ENCODE peak calls at places on chromosomes 4 and X, in four cellular contexts. X, M, O and L are unnamed samples.

GRCh38 chrX:19343462-19344206 is at the start of gene PDHA1:
- DNase-seq in X (peak; percentile 81), M (peak; percentile 87), O (peak; percentile 90), L (peak; percentile 94)

GRCh38 chr4:147498031-147498700 is 17.3 kb downstream of the EDNRA start:
- DNase-seq in X (no peak), M (peak; percentile 88), O (no peak), L (no peak)

GRCh38 chrX:133726211-133726630 is 259.2 kb downstream of the GPC3 start:
- DNase-seq in X (peak; percentile 27), M (peak; percentile 73), O (no peak), L (no peak)

GRCh38 chr4:84483738-84484137 is 15.4 kb downstream of the NKX6-1 start:
- DNase-seq in X (no peak), M (no peak), O (no peak), L (no peak)

GRCh38 chrX:37783284-37783683 is 3.4 kb downstream of the CYBB start:
- DNase-seq in X (no peak), M (no peak), O (peak; percentile 34), L (no peak)

GRCh38 chrX:154748712-154749339 is 2.1 kb downstream of the GAB3 start:
- DNase-seq in X (peak; percentile 32), M (peak; percentile 50), O (peak; percentile 64), L (no peak)

GRCh38 chrX:33161829-33162228 is 49.5 kb downstream of the DMD start:
- DNase-seq in X (no peak), M (no peak), O (no peak), L (no peak)

GRCh38 chr4:176969011-176969410 is 176.3 kb upstream of the VEGFC start:
- DNase-seq in X (no peak), M (no peak), O (no peak), L (no peak)

GRCh38 chr4:183098723-183099536 is at the start of gene WWC2:
- DNase-seq in X (peak; percentile 83), M (peak; percentile 92), O (peak; percentile 93), L (peak; percentile 91)
- TF ChIP-seq POLR2A in X (peak; percentile 56), M (peak; percentile 68), O (peak; percentile 76), L (peak; percentile 52)

GRCh38 chrX:1384738-1385250 is 7.1 kb downstream of the SLC25A6 start:
- DNase-seq in X (no peak), M (no peak), O (peak; percentile 18), L (no peak)

GRCh38 chrX:1378306-1378758 is 13.6 kb downstream of the SLC25A6 start:
- DNase-seq in X (no peak), M (no peak), O (no peak), L (no peak)

GRCh38 chrX:1385824-1386223 is 6.1 kb downstream of the SLC25A6 start:
- DNase-seq in X (no peak), M (no peak), O (no peak), L (no peak)

GRCh38 chrX:1385251-1385794 is 6.6 kb downstream of the SLC25A6 start:
- DNase-seq in X (no peak), M (no peak), O (peak; percentile 21), L (peak; percentile 73)

GRCh38 chrX:1380672-1381233 is 11.2 kb downstream of the SLC25A6 start:
- DNase-seq in X (no peak), M (no peak), O (no peak), L (no peak)
- TF ChIP-seq POLR2A in X (peak; percentile 28), M (no peak), O (no peak), L (no peak)

GRCh38 chrX:1536712-1537030 is 314 bp downstream of the P2RY8 start:
- DNase-seq in X (no peak), M (no peak), O (no peak), L (no peak)

GRCh38 chrX:1534321-1535168 is 2.4 kb downstream of the P2RY8 start:
- DNase-seq in X (no peak), M (no peak), O (no peak), L (peak; percentile 25)

GRCh38 chrX:1533083-1533482 is 3.9 kb downstream of the P2RY8 start:
- DNase-seq in X (no peak), M (no peak), O (no peak), L (no peak)

GRCh38 chrX:1535241-1536041 is 1.5 kb downstream of the P2RY8 start:
- DNase-seq in X (no peak), M (no peak), O (peak; percentile 68), L (no peak)

DNA sequence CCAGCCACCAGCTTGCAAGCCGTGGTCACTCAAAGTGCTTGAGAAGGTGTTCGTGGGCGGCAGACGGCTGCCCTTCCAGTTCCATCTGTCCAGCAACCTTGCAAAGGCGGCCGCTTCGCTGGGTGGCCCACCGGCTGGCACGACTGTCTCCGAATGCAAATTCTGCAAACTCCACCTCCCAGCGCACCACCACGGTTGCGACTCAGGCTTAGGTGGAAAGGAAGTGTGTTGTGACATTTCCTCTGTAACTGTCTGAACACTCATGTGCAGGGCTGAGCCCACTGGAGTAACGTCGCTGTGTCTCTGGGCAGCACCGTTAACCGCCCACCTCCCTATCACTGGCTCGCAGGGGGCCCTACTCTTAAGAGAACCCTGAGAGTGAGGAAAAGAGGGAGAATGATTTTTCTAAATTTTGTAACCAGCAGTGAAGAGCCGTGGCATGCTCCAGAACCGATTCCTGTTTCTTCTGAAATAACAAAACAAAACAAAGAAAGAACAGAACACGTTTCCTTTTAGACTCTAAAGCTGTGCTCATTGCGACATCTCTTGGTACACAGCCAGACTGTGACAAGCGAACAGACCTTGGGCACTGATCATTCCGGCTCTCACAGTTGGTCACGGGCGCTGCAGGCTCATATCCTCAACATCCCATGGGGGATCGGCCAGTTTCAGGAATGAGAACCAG is at the start of gene P2RY8:
- DNase-seq in X (peak; percentile 84), M (no peak), O (peak; percentile 73), L (peak; percentile 74)
- TF ChIP-seq POLR2A in X (no peak), M (no peak), O (no peak), L (no peak)

DNA sequence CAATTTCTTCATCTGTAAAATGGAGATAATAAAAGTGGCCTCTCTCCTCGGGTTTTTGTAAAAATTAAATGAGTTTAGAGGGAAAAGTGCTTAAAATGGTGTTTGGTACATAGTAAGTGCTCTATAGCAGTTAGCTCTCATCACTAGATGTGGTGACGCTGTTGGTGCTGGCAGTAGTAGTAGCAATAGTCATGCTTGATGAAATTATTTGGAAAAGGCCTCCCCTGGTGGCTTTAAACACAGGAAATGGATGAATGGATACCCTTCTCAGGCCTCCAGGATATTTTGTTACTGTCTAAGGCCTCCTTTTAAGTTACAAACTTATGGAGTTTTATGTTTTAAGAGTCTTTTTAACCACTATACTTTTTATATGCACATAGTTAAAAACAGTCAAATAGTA is 142.9 kb downstream of the CBR4 start:
- DNase-seq in X (no peak), M (no peak), O (no peak), L (no peak)
- TF ChIP-seq POLR2A in X (no peak), M (no peak), O (no peak), L (no peak)

DNA sequence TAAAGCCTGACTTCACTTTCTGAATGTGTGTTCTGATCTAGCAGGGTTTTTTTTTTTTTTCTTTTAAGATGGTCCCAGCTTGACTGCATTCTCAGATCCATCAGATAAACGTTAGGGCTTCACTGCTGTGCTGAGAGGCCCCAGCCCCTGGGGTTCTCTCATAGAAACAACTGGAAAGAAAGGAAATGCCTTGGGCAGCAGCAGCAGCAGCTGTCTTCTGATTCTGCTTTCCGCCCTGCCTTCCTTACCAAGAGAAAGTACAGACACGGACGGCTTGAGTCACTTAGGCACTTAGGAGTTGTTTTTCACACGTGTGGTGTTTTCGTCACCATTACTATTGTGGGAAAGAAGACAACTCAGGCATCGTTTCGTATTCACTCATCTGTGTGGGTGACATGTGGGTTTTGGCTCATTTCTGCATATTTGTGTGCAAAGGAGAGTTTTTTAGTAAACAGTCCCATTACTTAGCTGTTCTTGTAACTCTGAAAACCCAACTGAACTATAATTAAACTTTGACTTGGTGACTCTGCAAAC is 172.0 kb downstream of the PTTG2 start:
- DNase-seq in X (no peak), M (peak; percentile 99), O (peak; percentile 52), L (no peak)
- TF ChIP-seq POLR2A in X (no peak), M (peak; percentile 64), O (no peak), L (no peak)

GRCh38 chr4:77075869-77076801 is at the start of gene CCNI:
- DNase-seq in X (peak; percentile 90), M (peak; percentile 97), O (peak; percentile 96), L (peak; percentile 96)

GRCh38 chr4:77076889-77077635 is 1.3 kb upstream of the CCNI start:
- DNase-seq in X (no peak), M (no peak), O (no peak), L (no peak)

GRCh38 chr4:77073981-77074865 is 1.6 kb downstream of the CCNI start:
- DNase-seq in X (no peak), M (no peak), O (no peak), L (no peak)

GRCh38 chr4:77073106-77073858 is 2.5 kb downstream of the CCNI start:
- DNase-seq in X (no peak), M (peak; percentile 56), O (no peak), L (no peak)

GRCh38 chr4:77074961-77075855 is 581 bp downstream of the CCNI start:
- DNase-seq in X (peak; percentile 70), M (peak; percentile 65), O (peak; percentile 84), L (peak; percentile 88)
- TF ChIP-seq POLR2A in X (no peak), M (peak; percentile 1), O (no peak), L (peak; percentile 57)

GRCh38 chr4:1952719-1953118 is 56.1 kb downstream of the NELFA start:
- DNase-seq in X (no peak), M (no peak), O (no peak), L (no peak)
- TF ChIP-seq POLR2A in X (no peak), M (no peak), O (no peak), L (no peak)

GRCh38 chr4:13484045-13484748 is at the start of gene RAB28:
- DNase-seq in X (peak; percentile 83), M (peak; percentile 93), O (peak; percentile 96), L (peak; percentile 94)
- TF ChIP-seq POLR2A in X (peak; percentile 46), M (peak; percentile 57), O (peak; percentile 55), L (no peak)

DNA sequence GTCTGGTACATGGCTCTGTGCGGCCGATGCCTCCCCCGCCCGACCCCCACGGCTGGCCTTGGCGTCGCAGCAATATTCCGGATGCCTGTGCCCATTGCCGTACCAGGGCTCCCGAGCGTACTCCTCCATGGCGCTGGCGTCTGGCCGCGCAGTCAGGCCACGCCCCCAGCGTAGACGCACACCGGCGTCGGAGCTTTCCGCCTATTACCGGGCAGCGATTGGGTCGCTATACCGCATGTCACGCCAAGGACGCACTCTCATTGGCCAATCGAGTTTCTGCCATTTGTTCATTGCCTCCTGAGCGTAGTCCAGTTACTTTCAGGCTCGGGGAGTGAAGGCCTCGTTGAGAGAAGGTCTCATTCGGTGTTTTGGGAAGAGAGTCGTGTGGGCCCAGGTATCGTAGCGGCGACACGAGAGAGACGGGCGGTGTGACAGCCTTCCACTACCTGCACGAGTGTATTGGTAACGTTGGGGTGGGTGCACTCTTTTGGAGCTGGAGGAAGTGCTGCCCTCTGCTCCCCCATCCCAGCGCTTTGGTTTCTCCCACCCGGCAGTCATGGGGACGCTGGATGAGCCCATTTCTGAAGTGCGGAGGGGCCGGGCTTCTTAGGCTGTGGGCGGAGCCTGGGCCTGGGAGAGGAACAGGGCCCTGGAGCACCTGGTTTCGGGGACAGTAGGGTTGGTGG is at the start of the genes PQBP1 and TIMM17B:
- DNase-seq in X (peak; percentile 93), M (peak; percentile 96), O (peak; percentile 90), L (peak; percentile 92)
- TF ChIP-seq POLR2A in X (peak; percentile 94), M (peak; percentile 86), O (peak; percentile 74), L (no peak)